ENCODE peak calls at places on chromosomes 7 and 10, in six cellular contexts. L is endodermal cell, N is NB4, H is PC-3, J is tibial artery, U is mammary epithelial cell. A is an unnamed sample.

GRCh38 chr7:129501760-129502707 is at the start of gene SMKR1:
- DNase-seq in L (peak), N (peak), H (peak), J (peak), U (peak), A (peak)

GRCh38 chr7:4361774-4362173 is 320.3 kb upstream of the FOXK1 start:
- DNase-seq in L (peak), N (no peak), H (no peak), J (no peak), U (no peak), A (no peak)

GRCh38 chr7:264541-265191 is 25.3 kb upstream of the FOXL3 start:
- DNase-seq in L (no peak), N (no peak), H (peak), J (no peak), U (no peak), A (no peak)

GRCh38 chr10:285216-285967 is 150.1 kb downstream of the ZMYND11 start:
- DNase-seq in L (no peak), N (peak), H (no peak), J (no peak), U (peak), A (no peak)

GRCh38 chr10:118751272-118751671 is 3.5 kb downstream of the CACUL1 start:
- DNase-seq in L (no peak), N (no peak), H (no peak), J (no peak), U (no peak), A (no peak)

GRCh38 chr7:139726485-139726869 is 51.3 kb downstream of the HIPK2 start:
- DNase-seq in L (no peak), N (peak), H (no peak), J (no peak), U (no peak), A (no peak)

GRCh38 chr10:35822316-35822715 is 180.2 kb upstream of the FZD8 start:
- DNase-seq in L (peak), N (peak), H (peak), J (peak), U (peak), A (peak)

GRCh38 chr7:140003913-140004382 is 58.8 kb downstream of the PARP12 start:
- DNase-seq in L (peak), N (peak), H (peak), J (peak), U (peak), A (peak)

GRCh38 chr10:94549221-94549620 is 3.6 kb downstream of the HELLS start:
- DNase-seq in L (no peak), N (no peak), H (no peak), J (no peak), U (no peak), A (no peak)

GRCh38 chr10:3681642-3682554 is 103.1 kb downstream of the KLF6 start:
- DNase-seq in L (no peak), N (no peak), H (no peak), J (no peak), U (no peak), A (no peak)

GRCh38 chr10:129962092-129962494 is 2.0 kb downstream of the EBF3 start:
- DNase-seq in L (peak), N (peak), H (no peak), J (peak), U (no peak), A (no peak)

GRCh38 chr7:16298221-16298620 is 123.1 kb downstream of the CRPPA start:
- DNase-seq in L (no peak), N (no peak), H (no peak), J (no peak), U (no peak), A (no peak)

GRCh38 chr7:144821069-144821468 is 14.8 kb downstream of the TPK1 start:
- DNase-seq in L (no peak), N (no peak), H (no peak), J (no peak), U (no peak), A (peak)

GRCh38 chr7:31100445-31100844 is 48.3 kb downstream of the ADCYAP1R1 start:
- DNase-seq in L (no peak), N (no peak), H (peak), J (no peak), U (peak), A (no peak)

GRCh38 chr7:132575336-132575986 is 809 bp downstream of the PLXNA4 start:
- DNase-seq in L (peak), N (peak), H (peak), J (peak), U (no peak), A (no peak)
- TF ChIP-seq CTCF in L (peak), N (no peak), H (peak), J (no peak), U (no peak), A (no peak)

GRCh38 chr7:27156901-27157716 is 634 bp upstream of the HOXA7 start:
- DNase-seq in L (peak), N (no peak), H (no peak), J (no peak), U (no peak), A (no peak)
- H3K4me3 ChIP-seq in L (no peak), N (no peak), H (no peak), J (peak), U (peak), A (no peak)

DNA sequence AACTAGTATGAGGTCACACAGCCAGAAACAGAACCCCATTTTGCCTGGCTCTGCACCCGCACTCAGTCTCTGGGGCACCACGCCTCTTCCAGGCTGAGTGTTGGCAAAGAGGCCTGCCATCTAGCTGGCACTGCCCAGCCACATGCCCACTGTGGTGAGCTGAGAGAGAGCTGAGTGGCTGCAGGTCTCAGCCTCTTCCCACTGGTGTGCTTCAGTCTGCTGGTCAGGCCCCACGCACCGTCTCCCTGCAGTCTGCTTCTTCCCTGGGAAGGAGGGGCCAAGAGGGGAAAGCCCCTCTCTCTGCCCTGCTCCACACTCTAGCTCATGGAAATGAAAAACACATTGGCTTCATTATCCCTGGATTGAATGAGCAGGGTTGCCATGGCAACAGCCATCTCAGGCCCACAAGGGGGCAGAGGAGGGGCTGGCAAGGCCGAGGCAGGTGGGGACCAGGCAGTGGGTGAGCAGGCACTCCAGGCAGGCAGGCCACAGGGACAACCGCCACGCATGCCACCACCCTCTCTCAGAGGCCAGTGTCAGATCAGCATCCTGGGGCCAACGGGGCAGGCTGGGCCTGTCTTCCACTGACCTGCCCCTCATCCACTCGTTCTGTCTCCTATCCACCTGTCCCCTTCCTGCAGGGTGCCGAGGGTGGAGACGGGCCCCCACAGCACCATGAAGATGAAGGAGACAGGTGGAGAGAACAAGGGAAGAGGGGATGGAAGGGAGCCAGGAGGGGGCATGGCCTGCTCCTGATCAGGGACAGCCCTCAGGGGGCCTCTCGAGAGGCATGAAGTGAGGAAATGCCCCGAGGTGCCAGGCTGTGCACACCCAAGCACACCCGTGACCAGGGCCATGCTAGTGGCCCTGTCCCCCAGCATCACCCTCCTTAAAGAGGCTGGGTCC is 110.9 kb downstream of the ZMIZ1 start:
- DNase-seq in L (peak), N (no peak), H (no peak), J (no peak), U (no peak), A (no peak)
- TF ChIP-seq CTCF in L (peak), N (no peak), H (peak), J (no peak), U (no peak), A (no peak)

DNA sequence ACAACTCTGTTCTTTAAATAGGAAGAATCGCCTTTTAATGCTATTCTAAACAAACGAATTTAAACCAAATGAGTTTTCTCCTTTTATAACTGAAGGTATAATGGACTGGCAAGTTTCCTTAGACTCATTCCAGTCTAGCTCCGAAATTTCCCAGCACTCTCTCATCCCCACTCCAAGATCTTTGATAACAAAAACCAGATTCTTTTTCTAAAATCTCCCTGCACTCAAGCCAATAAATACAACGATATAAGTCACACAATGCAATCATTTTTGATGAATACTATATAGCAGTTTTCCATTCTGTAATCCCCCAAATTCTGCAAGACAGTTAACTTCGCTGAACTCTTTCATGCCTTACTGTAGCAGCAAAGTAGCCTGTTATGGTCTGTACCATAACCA is 1.9 kb downstream of the OGA start:
- DNase-seq in L (no peak), N (no peak), H (no peak), J (no peak), U (no peak), A (no peak)
- H3K4me3 ChIP-seq in L (peak), N (peak), H (peak), J (peak), U (peak), A (peak)

GRCh38 chr7:43114451-43114765 is 2.0 kb downstream of the HECW1 start:
- DNase-seq in L (no peak), N (no peak), H (no peak), J (no peak), U (no peak), A (no peak)
- TF ChIP-seq CTCF in L (no peak), N (no peak), H (no peak), J (no peak), U (no peak), A (no peak)

GRCh38 chr7:50791363-50791762 is 8.7 kb upstream of the GRB10 start:
- DNase-seq in L (no peak), N (peak), H (no peak), J (no peak), U (no peak), A (no peak)
- H3K4me3 ChIP-seq in L (peak), N (peak), H (peak), J (peak), U (no peak), A (no peak)

DNA sequence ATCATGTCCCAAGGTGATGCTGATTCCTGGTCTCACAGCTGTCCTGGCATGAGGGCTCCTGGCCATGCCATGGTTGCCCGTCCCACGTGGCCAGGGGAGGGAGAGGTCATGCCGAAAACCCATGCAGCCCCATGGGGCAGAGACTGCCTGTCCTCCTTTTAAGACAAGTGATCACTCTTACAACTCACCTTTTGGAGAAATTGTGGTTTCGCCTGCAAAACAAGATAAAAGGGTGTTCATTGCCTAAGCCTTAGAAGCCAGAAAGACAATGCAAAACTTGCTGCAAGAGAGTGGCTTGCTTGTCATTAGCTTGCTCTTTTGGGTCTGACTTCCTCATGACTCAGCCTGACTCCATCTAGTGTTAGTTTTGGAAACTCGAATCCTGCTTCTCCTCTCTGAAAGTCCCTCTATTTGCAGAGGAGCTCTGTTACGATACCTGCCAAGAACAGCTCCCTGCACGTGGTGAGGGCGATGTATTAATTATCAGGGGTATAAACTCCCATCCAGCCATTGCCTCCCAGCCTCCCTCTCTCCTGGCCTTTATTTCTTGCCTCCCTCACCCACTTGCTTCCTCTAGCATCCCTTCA is 26.7 kb downstream of the TMEM273 start:
- DNase-seq in L (peak), N (peak), H (peak), J (peak), U (peak), A (no peak)
- TF ChIP-seq CTCF in L (peak), N (peak), H (peak), J (peak), U (peak), A (peak)

GRCh38 chr10:11331178-11331577 is 280.3 kb downstream of the USP6NL start:
- DNase-seq in L (no peak), N (no peak), H (no peak), J (no peak), U (no peak), A (no peak)
- H3K4me3 ChIP-seq in L (no peak), N (no peak), H (no peak), J (no peak), U (no peak), A (no peak)

GRCh38 chr10:124916585-124917167 is 25.2 kb upstream of the ZRANB1 start:
- DNase-seq in L (peak), N (peak), H (peak), J (peak), U (peak), A (peak)
- TF ChIP-seq CTCF in L (no peak), N (no peak), H (no peak), J (no peak), U (no peak), A (no peak)

GRCh38 chr10:30420266-30420665 is 13.7 kb upstream of the MAP3K8 start:
- DNase-seq in L (no peak), N (no peak), H (no peak), J (no peak), U (no peak), A (peak)

GRCh38 chr10:30422296-30422695 is 11.7 kb upstream of the MAP3K8 start:
- DNase-seq in L (no peak), N (no peak), H (no peak), J (no peak), U (no peak), A (no peak)

GRCh38 chr10:30425336-30426075 is 8.5 kb upstream of the MAP3K8 start:
- DNase-seq in L (no peak), N (no peak), H (no peak), J (no peak), U (no peak), A (no peak)

GRCh38 chr10:30420774-30421173 is 13.2 kb upstream of the MAP3K8 start:
- DNase-seq in L (no peak), N (no peak), H (no peak), J (no peak), U (no peak), A (no peak)

DNA sequence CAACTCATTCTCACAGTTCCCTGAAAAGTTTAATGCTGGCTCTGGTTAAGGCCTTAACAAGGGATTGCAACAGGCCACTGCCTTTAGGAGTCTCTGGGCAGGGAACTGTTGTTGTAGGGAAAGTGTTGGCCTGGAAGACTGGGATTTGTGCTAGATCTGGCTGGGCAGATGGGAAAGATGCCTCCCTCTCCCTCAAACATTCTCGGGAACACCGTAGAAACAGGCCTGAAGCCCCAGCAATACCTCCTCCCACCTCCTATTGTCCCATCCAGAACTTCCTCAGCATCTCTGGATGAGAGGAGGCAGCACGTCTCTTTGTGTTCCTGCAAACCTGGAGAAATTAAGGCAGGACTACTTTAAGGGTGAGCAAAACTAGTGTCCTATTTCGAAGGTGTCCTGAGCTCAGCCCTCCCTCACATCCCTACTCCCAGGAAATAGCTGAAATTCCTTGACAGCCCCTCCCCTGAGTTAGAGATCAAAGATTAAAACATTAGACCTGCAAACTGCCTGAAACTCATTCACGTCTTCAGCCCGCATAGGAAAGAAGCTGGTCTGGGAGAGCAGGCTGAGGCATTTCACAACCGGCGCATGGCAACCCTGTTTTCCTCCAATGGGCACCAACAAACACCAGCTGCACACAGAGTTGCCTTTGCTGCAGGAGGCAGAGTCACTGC is 10.9 kb upstream of the MAP3K8 start:
- DNase-seq in L (peak), N (peak), H (peak), J (peak), U (peak), A (no peak)
- H3K4me3 ChIP-seq in L (peak), N (no peak), H (no peak), J (no peak), U (no peak), A (no peak)

A was measured in GM06990.